ENCODE peak calls at places on chromosomes 13 and 19, in six cellular contexts. R, Z, H, J, L and E are unnamed samples.

GRCh38 chr19:41707502-41707812 is 969 bp upstream of the CEACAM5 start:
- DNase-seq in H (no peak), R (no peak), L (no peak), J (no peak), Z (no peak), E (no peak)

GRCh38 chr19:55173717-55174409 is 6.2 kb downstream of the SYT5 start:
- DNase-seq in J (peak), L (no peak), R (no peak), H (no peak), Z (no peak), E (no peak)

GRCh38 chr19:54464624-54465266 is 1.2 kb upstream of the LENG9 start:
- DNase-seq in R (peak), Z (peak), H (peak), J (peak), L (peak), E (peak)

GRCh38 chr13:41418027-41418426 is 39.3 kb upstream of the RGCC start:
- DNase-seq in L (peak), H (no peak), J (no peak), R (no peak), Z (no peak), E (no peak)

GRCh38 chr19:30225615-30226463 is 146.3 kb upstream of the ZNF536 start:
- DNase-seq in H (no peak), J (no peak), R (no peak), L (no peak), Z (no peak), E (no peak)

GRCh38 chr19:49468746-49469447 is 5.1 kb upstream of the FLT3LG start:
- DNase-seq in L (peak), Z (peak), R (peak), H (peak), J (peak), E (peak)

GRCh38 chr13:96671073-96671472 is 323.2 kb downstream of the OXGR1 start:
- DNase-seq in L (no peak), J (no peak), H (no peak), Z (no peak), R (no peak), E (no peak)

GRCh38 chr13:37134411-37135041 is 29.1 kb upstream of the CSNK1A1L start:
- DNase-seq in J (no peak), R (no peak), L (peak), H (no peak), Z (no peak), E (no peak)

GRCh38 chr13:38602261-38602660 is 84.6 kb upstream of the FREM2 start:
- DNase-seq in R (no peak), L (no peak), H (no peak), J (no peak), Z (no peak), E (no peak)

GRCh38 chr19:58196911-58197616 is 14.2 kb downstream of the ZNF274 start:
- DNase-seq in J (no peak), L (no peak), Z (peak), H (no peak), R (no peak), E (no peak)

GRCh38 chr19:12801466-12802266 is at the start of the genes PRDX2 and THSD8:
- DNase-seq in J (peak), Z (peak), L (no peak), R (peak), H (peak), E (no peak)

GRCh38 chr19:46863818-46864629 is 3.2 kb downstream of the ARHGAP35 start:
- DNase-seq in R (no peak), L (no peak), Z (no peak), H (peak), J (no peak), E (no peak)

GRCh38 chr13:27878274-27878673 is 41.5 kb upstream of the PDX1 start:
- DNase-seq in J (no peak), H (no peak), L (no peak), R (no peak), Z (no peak), E (no peak)

GRCh38 chr19:54653181-54653809 is 9.5 kb upstream of the LILRB4 start:
- DNase-seq in J (no peak), H (no peak), R (no peak), L (no peak), Z (peak), E (no peak)